ENCODE peak calls at places on chromosomes 4 and X, in five cellular contexts. G is tibial artery, Y is cardiac muscle cell, A is brain microvascular endothelial cell, V is endothelial cell of umbilical vein. U is an unnamed sample.

GRCh38 chr4:146370841-146371240 is 150.9 kb downstream of the SLC10A7 start:
- DNase-seq in G (no peak), Y (peak), A (peak), V (peak), U (no peak)

GRCh38 chr4:79855081-79855480 is 217.9 kb downstream of the ANTXR2 start:
- DNase-seq in G (no peak), Y (no peak), A (no peak), V (no peak), U (no peak)

GRCh38 chrX:39301041-39301440 is 499.8 kb downstream of the MID1IP1 start:
- DNase-seq in G (no peak), Y (no peak), A (no peak), V (no peak), U (no peak)

GRCh38 chrX:10217218-10217617 is 60.4 kb downstream of the CLCN4 start:
- DNase-seq in G (no peak), Y (no peak), A (no peak), V (no peak), U (no peak)

GRCh38 chr4:22483551-22483981 is 32.3 kb downstream of the ADGRA3 start:
- DNase-seq in G (no peak), Y (peak), A (peak), V (no peak), U (no peak)

GRCh38 chr4:26238426-26238781 is 82.4 kb upstream of the RBPJ start:
- DNase-seq in G (no peak), Y (no peak), A (no peak), V (no peak), U (no peak)

GRCh38 chr4:57124145-57124544 is 14.0 kb upstream of the IGFBP7 start:
- DNase-seq in G (no peak), Y (peak), A (no peak), V (no peak), U (peak)

GRCh38 chrX:20063716-20064351 is 52.9 kb downstream of the MAP7D2 start:
- DNase-seq in G (no peak), Y (peak), A (no peak), V (no peak), U (no peak)

GRCh38 chr4:26525136-26525535 is 34.9 kb upstream of the CCKAR start:
- DNase-seq in G (no peak), Y (peak), A (peak), V (no peak), U (no peak)

GRCh38 chrX:134676440-134676839 is 18.2 kb upstream of the PLAC1 start:
- DNase-seq in G (no peak), Y (peak), A (peak), V (peak), U (no peak)

GRCh38 chr4:96093057-96093456 is 253.2 kb downstream of the PDHA2 start:
- DNase-seq in G (no peak), Y (no peak), A (no peak), V (no peak), U (no peak)

GRCh38 chrX:47745386-47745785 is 86.4 kb upstream of the UXT start:
- DNase-seq in G (no peak), Y (peak), A (peak), V (no peak), U (no peak)

GRCh38 chr4:188423039-188423438 is 283.8 kb downstream of the TRIML1 start:
- DNase-seq in G (no peak), Y (no peak), A (no peak), V (no peak), U (no peak)

DNA sequence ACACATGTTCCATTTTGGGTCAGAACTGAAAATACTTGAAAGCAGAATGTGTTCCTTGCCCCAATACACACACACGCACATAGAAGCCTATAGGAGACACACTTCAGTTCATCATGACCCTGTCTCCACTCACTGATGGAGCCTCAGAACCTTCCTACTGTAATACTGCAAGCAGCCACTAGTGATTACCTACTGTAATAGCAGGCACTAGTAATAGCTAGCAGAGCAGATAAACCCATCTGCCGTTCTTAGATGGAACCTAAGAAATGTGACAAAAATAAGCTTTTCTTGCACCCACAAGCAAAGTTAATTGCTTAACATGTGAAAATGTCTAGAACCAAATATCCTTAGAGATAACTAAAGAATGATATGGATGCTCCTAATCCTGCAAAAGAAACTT is 13.6 kb downstream of the AMTN start:
- DNase-seq in G (no peak), Y (no peak), A (no peak), V (no peak), U (no peak)
- TF ChIP-seq CTCF in G (no peak), Y (no peak), A (peak), V (no peak), U (no peak)

GRCh38 chrX:106811131-106811910 is 8.8 kb downstream of the TBC1D8B start:
- DNase-seq in G (no peak), Y (no peak), A (no peak), V (no peak), U (no peak)
- TF ChIP-seq CTCF in G (no peak), Y (no peak), A (no peak), V (no peak), U (no peak)

DNA sequence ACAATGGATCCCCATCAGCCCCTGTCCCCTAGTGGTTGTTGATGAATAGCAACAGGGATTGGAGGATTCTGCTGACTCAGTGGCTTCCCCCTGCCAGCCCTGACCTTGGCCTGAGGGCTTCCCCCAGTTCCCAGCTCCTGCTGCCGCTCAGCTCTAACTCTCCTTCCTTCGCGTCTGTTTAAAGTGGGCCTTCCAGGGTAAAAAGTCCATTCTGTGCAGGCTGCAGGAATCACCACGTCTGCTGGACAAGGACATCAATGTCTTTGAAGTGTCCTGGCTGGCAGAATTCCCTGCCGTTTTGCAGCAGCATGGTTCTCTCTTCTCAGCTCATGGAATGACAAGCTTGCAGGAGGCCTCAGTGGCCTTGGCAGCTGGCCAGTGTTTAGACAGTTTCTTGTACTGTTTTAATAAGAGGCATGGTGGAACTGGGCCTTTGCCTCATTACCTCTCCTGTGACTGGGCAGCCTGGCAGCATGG is 152.5 kb upstream of the STX18 start:
- DNase-seq in G (no peak), Y (peak), A (no peak), V (no peak), U (peak)
- TF ChIP-seq CTCF in G (no peak), Y (peak), A (peak), V (peak), U (peak)

DNA sequence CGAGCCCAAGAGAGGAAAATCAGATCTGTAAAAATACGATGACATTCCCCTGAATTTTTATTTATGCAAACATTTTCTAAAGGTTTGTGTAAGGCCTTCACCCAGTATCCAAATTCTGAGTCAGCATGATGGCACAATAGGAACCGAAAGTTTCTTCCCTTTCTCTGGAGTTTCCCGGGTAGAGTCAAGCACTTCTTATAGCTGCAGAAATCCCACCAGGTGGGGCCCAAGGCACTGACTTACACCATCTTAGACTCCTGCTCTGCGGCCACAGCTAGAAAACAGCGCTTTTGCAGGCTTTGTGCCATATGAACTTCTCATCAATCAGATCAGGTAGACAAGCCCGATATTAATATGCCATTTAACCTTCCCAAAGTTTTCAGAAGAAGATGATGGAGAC is 13.4 kb downstream of the LEF1 start:
- DNase-seq in G (no peak), Y (no peak), A (no peak), V (no peak), U (peak)
- TF ChIP-seq CTCF in G (no peak), Y (no peak), A (peak), V (no peak), U (peak)

U was measured in BE2C.